ENCODE peak calls at places on chromosome 9, in six cellular contexts. J is WTC11, Y is HepG2, F is endothelial cell of umbilical vein, Q is K562, E is H1. N is an unnamed sample.

GRCh38 chr9:114272739-114273431 is 50.0 kb upstream of the ORM1 start:
- DNase-seq in J (no peak), Y (no peak), F (no peak), Q (no peak), E (no peak), N (no peak)

GRCh38 chr9:112348993-112349333 is 15.5 kb upstream of the PTBP3 start:
- DNase-seq in J (no peak), Y (no peak), F (no peak), Q (no peak), E (no peak), N (no peak)

GRCh38 chr9:81122749-81123148 is 566.6 kb downstream of the TLE1 start:
- DNase-seq in J (no peak), Y (no peak), F (no peak), Q (no peak), E (no peak), N (no peak)

GRCh38 chr9:105833271-105833975 is 139.1 kb downstream of the TMEM38B start:
- DNase-seq in J (no peak), Y (no peak), F (no peak), Q (no peak), E (no peak), N (no peak)

GRCh38 chr9:87195306-87195705 is 248.0 kb upstream of the GAS1 start:
- DNase-seq in J (no peak), Y (no peak), F (no peak), Q (no peak), E (no peak), N (no peak)

GRCh38 chr9:16001856-16002255 is 449.0 kb downstream of the CCDC171 start:
- DNase-seq in J (no peak), Y (no peak), F (no peak), Q (no peak), E (no peak), N (no peak)

GRCh38 chr9:120862452-120862851 is 14.5 kb downstream of the PHF19 start:
- DNase-seq in J (no peak), Y (no peak), F (no peak), Q (no peak), E (no peak), N (no peak)

GRCh38 chr9:4596165-4596922 is 65.8 kb upstream of the PLPP6 start:
- DNase-seq in J (no peak), Y (no peak), F (peak), Q (no peak), E (no peak), N (no peak)

GRCh38 chr9:6757988-6758417 is 230 bp downstream of the KDM4C start:
- DNase-seq in J (peak), Y (no peak), F (no peak), Q (no peak), E (peak), N (no peak)

GRCh38 chr9:35277649-35278359 is 116.0 kb downstream of the UNC13B start:
- DNase-seq in J (no peak), Y (no peak), F (peak), Q (no peak), E (no peak), N (no peak)

GRCh38 chr9:13165956-13166355 is 113.5 kb downstream of the MPDZ start:
- DNase-seq in J (no peak), Y (no peak), F (no peak), Q (no peak), E (no peak), N (no peak)

GRCh38 chr9:87464110-87464991 is 33.3 kb upstream of the DAPK1 start:
- DNase-seq in J (no peak), Y (no peak), F (peak), Q (no peak), E (no peak), N (no peak)

DNA sequence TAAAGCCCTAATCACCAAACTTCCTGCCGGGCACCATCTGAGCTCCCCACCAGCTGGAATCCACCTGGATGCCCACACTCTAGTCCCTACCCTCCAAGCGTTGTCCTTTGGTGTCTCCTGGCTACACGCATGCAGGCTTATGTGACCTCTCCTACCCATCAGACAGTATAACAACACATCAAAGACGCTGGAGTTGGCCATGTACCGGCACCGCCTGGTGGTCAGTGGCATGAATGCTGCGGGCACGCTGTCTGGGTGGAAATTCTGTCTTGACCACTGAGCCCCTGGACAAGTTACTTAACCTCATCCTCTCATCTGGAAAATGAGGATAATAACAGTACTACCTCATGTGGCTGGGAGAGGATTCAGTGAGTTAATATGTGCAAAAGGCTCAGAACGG is 23.4 kb upstream of the CORO2A start:
- DNase-seq in J (peak), Y (no peak), F (peak), Q (no peak), E (peak), N (peak)
- TF ChIP-seq JUN in J (no peak), Y (no peak), F (no peak), Q (no peak), E (no peak), N (no peak)

GRCh38 chr9:133709716-133710571 is 28.2 kb downstream of the SARDH start:
- DNase-seq in J (peak), Y (no peak), F (no peak), Q (no peak), E (no peak), N (no peak)

GRCh38 chr9:133712221-133713100 is 25.7 kb downstream of the SARDH start:
- DNase-seq in J (no peak), Y (no peak), F (no peak), Q (no peak), E (no peak), N (no peak)

GRCh38 chr9:133708770-133709611 is 29.2 kb downstream of the SARDH start:
- DNase-seq in J (peak), Y (no peak), F (no peak), Q (no peak), E (no peak), N (no peak)

GRCh38 chr9:133711428-133712220 is 26.5 kb downstream of the SARDH start:
- DNase-seq in J (peak), Y (no peak), F (no peak), Q (no peak), E (no peak), N (no peak)

GRCh38 chr9:133710661-133711427 is 27.3 kb downstream of the SARDH start:
- DNase-seq in J (peak), Y (no peak), F (no peak), Q (no peak), E (no peak), N (no peak)
- TF ChIP-seq JUN in J (no peak), Y (no peak), F (no peak), Q (no peak), E (no peak), N (no peak)

GRCh38 chr9:129606161-129607025 is 14.5 kb downstream of the C9orf50 start:
- DNase-seq in J (no peak), Y (peak), F (no peak), Q (no peak), E (no peak), N (no peak)

GRCh38 chr9:129604766-129605163 is 16.1 kb downstream of the C9orf50 start:
- DNase-seq in J (no peak), Y (no peak), F (no peak), Q (no peak), E (no peak), N (peak)

GRCh38 chr9:129604056-129604765 is 16.7 kb downstream of the C9orf50 start:
- DNase-seq in J (no peak), Y (no peak), F (no peak), Q (no peak), E (no peak), N (no peak)

GRCh38 chr9:129601082-129601674 is 19.7 kb downstream of the C9orf50 start:
- DNase-seq in J (no peak), Y (no peak), F (no peak), Q (no peak), E (no peak), N (no peak)

GRCh38 chr9:129602598-129603415 is 18.1 kb downstream of the C9orf50 start:
- DNase-seq in J (no peak), Y (no peak), F (no peak), Q (no peak), E (no peak), N (no peak)
- TF ChIP-seq JUN in J (no peak), Y (no peak), F (no peak), Q (no peak), E (no peak), N (no peak)

GRCh38 chr9:99430301-99430700 is 208.2 kb downstream of the SEC61B start:
- DNase-seq in J (no peak), Y (no peak), F (no peak), Q (no peak), E (no peak), N (no peak)
- TF ChIP-seq JUN in J (no peak), Y (no peak), F (no peak), Q (no peak), E (no peak), N (no peak)

GRCh38 chr9:130938184-130938651 is 829 bp downstream of the FIBCD1 start:
- DNase-seq in J (peak), Y (no peak), F (no peak), Q (no peak), E (peak), N (no peak)

GRCh38 chr9:130939405-130939941 is 426 bp upstream of the FIBCD1 start:
- DNase-seq in J (peak), Y (no peak), F (no peak), Q (peak), E (peak), N (no peak)

GRCh38 chr9:130937146-130938076 is 1.6 kb downstream of the FIBCD1 start:
- DNase-seq in J (no peak), Y (no peak), F (no peak), Q (peak), E (no peak), N (no peak)

GRCh38 chr9:130940023-130940549 is 1.0 kb upstream of the FIBCD1 start:
- DNase-seq in J (peak), Y (no peak), F (no peak), Q (peak), E (peak), N (no peak)

GRCh38 chr9:130938652-130939404 is at the start of gene FIBCD1:
- DNase-seq in J (peak), Y (no peak), F (peak), Q (peak), E (peak), N (peak)
- TF ChIP-seq JUN in J (no peak), Y (no peak), F (no peak), Q (no peak), E (no peak), N (no peak)

GRCh38 chr9:95055851-95056551 is 261.5 kb downstream of the FANCC start:
- DNase-seq in J (no peak), Y (no peak), F (peak), Q (no peak), E (no peak), N (no peak)
- TF ChIP-seq JUN in J (no peak), Y (no peak), F (peak), Q (no peak), E (no peak), N (no peak)

DNA sequence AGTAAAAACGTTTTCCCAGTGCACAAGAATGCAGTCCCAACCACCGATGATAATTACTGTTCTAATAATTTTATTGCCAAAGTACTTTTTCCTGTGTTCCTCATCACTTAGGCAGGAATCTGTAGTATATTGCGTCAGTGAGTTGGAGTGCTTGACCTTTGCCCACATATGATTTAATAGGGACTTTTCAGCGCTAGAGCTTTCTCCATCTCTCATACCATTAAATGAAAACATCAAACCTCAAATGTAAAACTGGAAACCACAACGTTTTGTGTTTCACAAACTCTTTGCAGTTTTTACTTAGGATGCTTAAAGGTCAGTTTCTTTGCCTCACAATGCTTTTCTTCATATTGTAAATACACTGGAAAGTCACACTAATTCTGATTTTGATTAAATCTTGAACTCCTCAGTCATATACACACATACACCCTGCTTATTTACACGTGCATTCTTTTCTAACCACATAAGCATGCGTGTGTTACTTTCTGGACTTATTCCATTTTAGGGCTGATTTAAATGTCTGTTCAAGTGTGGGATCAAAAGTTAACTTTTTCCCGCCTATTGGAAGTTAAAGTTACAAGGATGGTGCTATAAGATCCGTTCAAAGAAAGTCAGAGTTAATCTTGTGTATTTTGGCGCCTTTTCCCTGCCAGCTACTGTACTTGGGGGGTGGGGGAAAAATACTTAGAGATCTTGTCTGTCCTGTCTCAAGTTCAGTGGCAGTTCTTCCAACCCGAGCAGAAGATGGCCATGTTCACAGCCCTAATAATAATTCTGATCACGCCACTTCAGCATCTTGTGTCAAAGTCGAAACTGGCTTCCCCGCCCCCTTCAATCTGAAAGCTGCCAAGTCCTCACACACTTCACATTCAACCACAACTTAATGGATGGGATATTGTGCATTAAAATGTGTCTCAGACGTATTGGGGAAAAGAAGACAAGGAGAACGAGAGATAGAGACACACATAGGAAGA is 6.6 kb upstream of the NFIB start:
- DNase-seq in J (no peak), Y (no peak), F (peak), Q (peak), E (no peak), N (peak)
- TF ChIP-seq JUN in J (no peak), Y (no peak), F (peak), Q (no peak), E (no peak), N (peak)

GRCh38 chr9:82679488-82679887 is 383.5 kb downstream of the RASEF start:
- DNase-seq in J (no peak), Y (no peak), F (no peak), Q (no peak), E (no peak), N (no peak)

GRCh38 chr9:82681809-82682208 is 381.1 kb downstream of the RASEF start:
- DNase-seq in J (no peak), Y (no peak), F (no peak), Q (no peak), E (no peak), N (no peak)

GRCh38 chr9:82682431-82682830 is 380.5 kb downstream of the RASEF start:
- DNase-seq in J (no peak), Y (no peak), F (no peak), Q (no peak), E (no peak), N (no peak)

GRCh38 chr9:82677086-82677485 is 385.9 kb downstream of the RASEF start:
- DNase-seq in J (no peak), Y (no peak), F (no peak), Q (no peak), E (no peak), N (no peak)

GRCh38 chr9:82680179-82680935 is 382.6 kb downstream of the RASEF start:
- DNase-seq in J (no peak), Y (no peak), F (no peak), Q (no peak), E (no peak), N (no peak)
- TF ChIP-seq JUN in J (no peak), Y (no peak), F (no peak), Q (no peak), E (no peak), N (no peak)

DNA sequence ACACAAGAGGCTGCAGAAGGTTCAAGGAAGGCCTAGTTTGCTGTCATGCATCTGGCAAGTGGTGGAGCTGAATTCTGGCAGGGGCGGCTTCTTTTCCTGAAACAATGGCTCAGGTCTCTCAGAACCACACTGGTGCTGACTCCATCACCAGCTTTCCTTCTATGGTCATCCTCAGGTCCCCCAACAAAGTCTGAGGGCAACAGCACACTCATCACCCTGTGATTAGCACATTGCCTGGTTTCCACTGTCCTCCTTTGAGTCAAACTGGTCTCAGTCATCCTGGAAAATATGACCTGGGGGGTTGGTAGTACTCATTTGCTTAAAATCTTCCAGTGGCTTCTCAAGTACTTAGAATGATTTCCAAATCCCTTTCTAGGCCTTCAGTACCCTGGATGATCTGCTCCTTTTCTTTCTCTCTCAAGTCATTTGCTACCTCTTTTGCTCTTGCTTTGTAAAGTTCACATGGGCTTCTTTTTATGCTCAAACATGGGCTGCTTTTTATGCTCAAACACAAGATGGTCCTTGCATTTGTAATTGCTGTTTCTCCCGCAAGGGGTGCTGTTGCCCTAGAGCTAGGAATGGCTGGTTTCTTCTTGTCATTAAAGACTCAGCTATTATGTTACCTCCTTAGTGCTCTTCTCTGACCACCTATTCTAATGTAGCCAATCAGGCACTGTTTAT is 144.9 kb downstream of the ALDH1A1 start:
- DNase-seq in J (peak), Y (peak), F (peak), Q (peak), E (peak), N (peak)
- TF ChIP-seq JUN in J (no peak), Y (no peak), F (no peak), Q (no peak), E (no peak), N (no peak)